ENCODE peak calls at places on chromosomes 16 and 17, in six cellular contexts. E is trophoblast cell; R is CD8-positive, alpha-beta T cell; A is naive thymus-derived CD4-positive, alpha-beta T cell; G is pancreas; S is GM23338. I is an unnamed sample.

GRCh38 chr17:34586346-34586846 is 7.0 kb downstream of the TMEM132E start:
- DNase-seq in A (no peak), R (no peak), S (no peak), G (no peak), E (no peak), I (peak; percentile 15)

GRCh38 chr16:31386157-31386984 is 6.8 kb upstream of the ITGAD start:
- DNase-seq in A (no peak), G (peak; percentile 52), E (peak; percentile 95), S (peak; percentile 62), R (no peak), I (no peak)

GRCh38 chr16:3530371-3530914 is 29.6 kb downstream of the CLUAP1 start:
- DNase-seq in S (no peak), A (no peak), G (no peak), R (no peak), E (no peak), I (no peak)

GRCh38 chr17:18261146-18261515 is 669 bp downstream of the MIEF2 start:
- DNase-seq in A (no peak), G (peak; percentile 88), S (peak; percentile 53), R (peak; percentile 20), E (peak; percentile 81), I (no peak)

GRCh38 chr17:14871921-14872320 is 393.2 kb downstream of the PMP22 start:
- DNase-seq in G (no peak), S (no peak), A (no peak), E (peak; percentile 51), R (no peak), I (no peak)

GRCh38 chr17:78305801-78306200 is 54.1 kb downstream of the SOCS3 start:
- DNase-seq in R (no peak), E (no peak), G (no peak), A (no peak), S (no peak), I (no peak)

GRCh38 chr17:76038050-76038449 is 10.9 kb upstream of the EVPL start:
- DNase-seq in G (no peak), A (no peak), R (no peak), E (no peak), S (no peak), I (no peak)

GRCh38 chr17:29570521-29570920 is 2.0 kb downstream of the TP53I13 start:
- DNase-seq in S (no peak), A (no peak), G (no peak), E (peak; percentile 67), R (no peak), I (peak; percentile 46)

GRCh38 chr17:55783684-55784245 is 32.9 kb downstream of the PCTP start:
- DNase-seq in E (peak; percentile 48), S (no peak), G (no peak), R (no peak), A (no peak), I (no peak)

GRCh38 chr16:80564394-80564793 is 23.6 kb downstream of the DYNLRB2 start:
- DNase-seq in G (no peak), R (no peak), S (no peak), E (no peak), A (peak; percentile 32), I (no peak)

GRCh38 chr17:11880714-11881113 is 116.6 kb downstream of the ZNF18 start:
- DNase-seq in R (no peak), G (no peak), S (no peak), E (peak; percentile 27), A (no peak), I (no peak)

GRCh38 chr17:61486135-61487120 is 34.2 kb downstream of the TBX4 start:
- DNase-seq in R (no peak), A (no peak), E (no peak), S (peak; percentile 37), G (no peak), I (peak; percentile 44)

GRCh38 chr16:69187891-69188451 is 1.0 kb downstream of the SNTB2 start:
- DNase-seq in S (peak; percentile 50), G (peak; percentile 44), A (peak; percentile 62), R (peak; percentile 21), E (peak; percentile 35), I (peak; percentile 82)

GRCh38 chr17:16975266-16975651 is 3.3 kb upstream of the TNFRSF13B start:
- DNase-seq in S (no peak), R (no peak), G (no peak), E (no peak), A (no peak), I (no peak)

GRCh38 chr17:27588354-27588753 is 42.6 kb upstream of the LGALS9 start:
- DNase-seq in A (no peak), S (no peak), E (no peak), G (no peak), R (no peak), I (no peak)

GRCh38 chr16:69106491-69107291 is 1.2 kb downstream of the HAS3 start:
- DNase-seq in E (no peak), G (no peak), A (no peak), S (peak; percentile 80), R (no peak), I (peak; percentile 59)

GRCh38 chr16:28977703-28978641 is 3.4 kb downstream of the SPNS1 start:
- DNase-seq in S (peak; percentile 81), R (no peak), E (peak; percentile 57), G (no peak), A (peak; percentile 49), I (no peak)

GRCh38 chr17:63497708-63498483 is 21.0 kb downstream of the ACE start:
- DNase-seq in A (no peak), G (no peak), R (no peak), S (peak; percentile 85), E (no peak), I (no peak)

GRCh38 chr17:61477204-61477834 is 25.1 kb downstream of the TBX4 start:
- DNase-seq in G (no peak), E (no peak), A (no peak), R (no peak), S (peak; percentile 37), I (peak; percentile 58)

GRCh38 chr17:57966246-57966645 is 11.0 kb upstream of the CUEDC1 start:
- DNase-seq in A (no peak), E (no peak), S (no peak), R (no peak), G (no peak), I (no peak)

GRCh38 chr16:81189100-81189664 is 49.3 kb upstream of the BCO1 start:
- DNase-seq in R (no peak), E (no peak), A (no peak), G (no peak), S (no peak), I (no peak)

GRCh38 chr17:12730931-12731521 is 58.3 kb upstream of the ARHGAP44 start:
- DNase-seq in G (peak; percentile 91), E (peak; percentile 95), A (no peak), R (no peak), S (peak; percentile 68), I (no peak)

GRCh38 chr16:8023326-8023725 is 567.0 kb downstream of the TMEM114 start:
- DNase-seq in E (no peak), R (no peak), A (no peak), G (no peak), S (no peak), I (no peak)

GRCh38 chr17:31510273-31511175 is 119.0 kb downstream of the RAB11FIP4 start:
- DNase-seq in E (peak; percentile 37), S (no peak), A (peak; percentile 39), R (no peak), G (no peak), I (peak; percentile 87)
- H3K4me1 ChIP-seq in E (peaks cover 59% of the 10 kb centered on the region), S (peaks cover 8% of the 10 kb centered on the region), A (peaks cover 53% of the 10 kb centered on the region), R (peaks cover 68% of the 10 kb centered on the region), G (peaks cover 12% of the 10 kb centered on the region), I (peaks cover 28% of the 10 kb centered on the region)

GRCh38 chr17:7174603-7175362 is 4.4 kb downstream of the ASGR1 start:
- DNase-seq in S (no peak), G (no peak), A (no peak), E (no peak), R (no peak), I (no peak)
- H3K4me1 ChIP-seq in S (peaks cover 4% of the 10 kb centered on the region), G (no peaks in the 10 kb centered on the region), A (peaks cover 12% of the 10 kb centered on the region), E (peaks cover 4% of the 10 kb centered on the region), R (peaks cover 26% of the 10 kb centered on the region), I (peaks cover 29% of the 10 kb centered on the region)

DNA sequence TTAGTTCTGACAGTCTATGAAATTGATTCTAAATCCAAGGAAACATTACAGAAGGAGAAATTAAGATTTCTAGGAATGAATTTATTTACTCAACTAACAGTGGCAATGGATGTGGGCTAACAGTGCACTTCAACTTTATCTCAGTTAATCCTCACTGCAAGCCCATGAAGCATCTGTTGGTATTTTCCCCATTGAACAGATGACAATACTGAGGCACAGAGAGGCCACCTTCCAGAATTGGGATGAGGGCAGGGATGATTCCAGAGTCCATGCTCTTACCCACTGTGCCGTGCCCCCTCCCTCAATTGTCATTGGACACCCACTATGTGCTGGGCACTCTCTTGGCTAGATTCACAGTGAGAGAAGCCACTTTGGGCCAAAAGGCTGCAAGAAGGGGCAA is 89.0 kb downstream of the XYLT1 start:
- DNase-seq in R (no peak), G (no peak), A (no peak), S (no peak), E (no peak), I (no peak)
- H3K4me1 ChIP-seq in R (peaks cover 18% of the 10 kb centered on the region), G (peaks cover 6% of the 10 kb centered on the region), A (peaks cover 18% of the 10 kb centered on the region), S (peaks cover 74% of the 10 kb centered on the region), E (peaks cover 8% of the 10 kb centered on the region), I (peaks cover 32% of the 10 kb centered on the region)

GRCh38 chr17:59391026-59391425 is 59.6 kb downstream of the YPEL2 start:
- DNase-seq in E (peak; percentile 44), S (no peak), G (no peak), R (no peak), A (no peak), I (no peak)
- H3K4me1 ChIP-seq in E (peaks cover 28% of the 10 kb centered on the region), S (peaks cover 13% of the 10 kb centered on the region), G (no peaks in the 10 kb centered on the region), R (no peaks in the 10 kb centered on the region), A (no peaks in the 10 kb centered on the region), I (no peaks in the 10 kb centered on the region)

GRCh38 chr16:12419151-12419550 is 384.5 kb downstream of the CPPED1 start:
- DNase-seq in R (no peak), G (no peak), A (no peak), E (no peak), S (no peak), I (no peak)
- H3K4me1 ChIP-seq in R (no peaks in the 10 kb centered on the region), G (no peaks in the 10 kb centered on the region), A (no peaks in the 10 kb centered on the region), E (peaks cover 2% of the 10 kb centered on the region), S (no peaks in the 10 kb centered on the region), I (no peaks in the 10 kb centered on the region)

GRCh38 chr17:40477796-40478195 is 23.6 kb downstream of the TNS4 start:
- DNase-seq in G (no peak), E (no peak), A (no peak), S (no peak), R (no peak), I (no peak)
- H3K4me1 ChIP-seq in G (no peaks in the 10 kb centered on the region), E (peaks cover 3% of the 10 kb centered on the region), A (peaks cover 48% of the 10 kb centered on the region), S (peaks cover 20% of the 10 kb centered on the region), R (peaks cover 37% of the 10 kb centered on the region), I (peaks cover 25% of the 10 kb centered on the region)

DNA sequence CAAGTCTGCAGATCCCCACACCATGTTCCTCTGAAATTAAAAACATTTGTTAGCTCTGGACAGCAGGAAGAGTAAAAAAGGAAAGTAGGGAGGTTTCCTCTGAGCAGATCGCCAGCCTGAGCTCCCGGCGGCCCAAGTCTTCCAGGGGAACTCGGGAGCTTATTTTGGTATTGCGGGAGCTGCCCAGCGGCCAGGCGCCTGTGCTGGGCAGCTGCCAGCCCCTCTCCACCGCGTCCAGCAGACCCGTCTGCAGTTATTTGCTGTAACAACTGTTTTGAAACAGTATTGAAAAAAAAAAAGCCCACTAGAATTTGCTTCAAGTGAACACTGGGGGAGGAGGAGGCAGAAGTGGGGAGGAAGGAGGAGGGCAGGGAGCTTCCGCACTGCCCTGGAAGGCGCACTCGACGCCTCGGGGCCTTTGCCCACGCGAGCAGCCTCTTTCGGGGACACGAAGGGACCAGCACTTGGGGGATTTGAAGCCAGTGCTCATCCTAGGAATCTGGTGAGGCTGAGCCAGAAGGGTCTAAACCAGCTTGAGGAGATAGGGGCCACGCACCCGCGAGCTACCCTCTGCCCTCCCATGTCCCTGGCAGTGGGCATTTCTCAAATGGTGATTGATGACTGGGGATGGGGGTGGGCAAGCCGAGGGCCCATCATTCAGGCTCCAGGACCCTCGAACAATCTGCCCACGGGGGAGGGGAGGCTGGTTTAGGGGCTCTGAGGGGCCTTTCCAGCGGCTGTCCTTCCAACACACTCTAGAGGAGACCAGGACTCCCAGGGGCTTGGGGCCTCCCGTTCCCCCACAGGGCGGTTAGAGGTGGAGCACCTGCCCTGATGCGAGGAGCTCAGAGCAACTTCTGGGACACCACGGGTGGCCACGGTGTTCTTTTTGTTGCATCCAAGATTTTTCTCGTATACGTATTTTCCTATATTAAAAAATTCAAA is 3.0 kb upstream of the BAHCC1 start:
- DNase-seq in G (no peak), R (no peak), A (no peak), S (peak; percentile 42), E (no peak), I (no peak)
- H3K4me1 ChIP-seq in G (peaks cover 24% of the 10 kb centered on the region), R (peaks cover 36% of the 10 kb centered on the region), A (peaks cover 31% of the 10 kb centered on the region), S (peaks cover 65% of the 10 kb centered on the region), E (peaks cover 18% of the 10 kb centered on the region), I (peaks cover 91% of the 10 kb centered on the region)